ENCODE peak calls at places on chromosome 5, in five cellular contexts. K is K562, I is colonic mucosa, Y is cardiac muscle cell, C is tibial artery. R is an unnamed sample.

GRCh38 chr5:6434737-6435136 is 13.9 kb upstream of the UBE2QL1 start:
- DNase-seq in K (no peak), I (no peak), Y (no peak), C (no peak), R (no peak)

GRCh38 chr5:156850206-156850751 is at the start of gene PPP1R2B:
- DNase-seq in K (no peak), I (no peak), Y (no peak), C (no peak), R (no peak)

GRCh38 chr5:58317009-58317408 is 142.9 kb downstream of the PLK2 start:
- DNase-seq in K (no peak), I (no peak), Y (peak; percentile 18), C (no peak), R (no peak)

GRCh38 chr5:41587668-41588067 is 77.3 kb upstream of the PLCXD3 start:
- DNase-seq in K (no peak), I (no peak), Y (no peak), C (no peak), R (no peak)

GRCh38 chr5:159005062-159005461 is 94.7 kb downstream of the EBF1 start:
- DNase-seq in K (no peak), I (no peak), Y (no peak), C (no peak), R (peak; percentile 69)

GRCh38 chr5:112614986-112615385 is 122.7 kb upstream of the APC start:
- DNase-seq in K (no peak), I (no peak), Y (no peak), C (no peak), R (no peak)

GRCh38 chr5:158700231-158700996 is 399.3 kb downstream of the EBF1 start:
- DNase-seq in K (no peak), I (no peak), Y (peak; percentile 49), C (no peak), R (peak; percentile 58)

GRCh38 chr5:126138475-126139005 is 284.7 kb upstream of the GRAMD2B start:
- DNase-seq in K (no peak), I (no peak), Y (peak; percentile 45), C (no peak), R (no peak)

GRCh38 chr5:171484460-171484899 is 65.0 kb downstream of the FGF18 start:
- DNase-seq in K (peak; percentile 87), I (peak; percentile 38), Y (peak; percentile 42), C (no peak), R (peak; percentile 61)

GRCh38 chr5:94941113-94941765 is 322.8 kb downstream of the SLF1 start:
- DNase-seq in K (no peak), I (no peak), Y (no peak), C (no peak), R (no peak)

GRCh38 chr5:58235279-58235678 is 224.6 kb downstream of the PLK2 start:
- DNase-seq in K (no peak), I (no peak), Y (peak; percentile 82), C (no peak), R (no peak)

GRCh38 chr5:126104341-126104740 is 318.9 kb upstream of the GRAMD2B start:
- DNase-seq in K (no peak), I (no peak), Y (no peak), C (no peak), R (no peak)

GRCh38 chr5:96590796-96591195 is 71.4 kb upstream of the CAST start:
- DNase-seq in K (no peak), I (no peak), Y (peak; percentile 21), C (no peak), R (no peak)

GRCh38 chr5:138792181-138792808 is 39.1 kb downstream of the CTNNA1 start:
- DNase-seq in K (no peak), I (no peak), Y (no peak), C (no peak), R (no peak)

GRCh38 chr5:75351058-75351926 is 14.3 kb downstream of the HMGCR start:
- DNase-seq in K (no peak), I (no peak), Y (no peak), C (no peak), R (no peak)

GRCh38 chr5:170232786-170233185 is at the start of gene C5orf58:
- DNase-seq in K (peak; percentile 39), I (no peak), Y (no peak), C (no peak), R (no peak)

GRCh38 chr5:102823441-102823874 is 68.4 kb downstream of the PAM start:
- DNase-seq in K (no peak), I (no peak), Y (peak; percentile 47), C (no peak), R (no peak)

GRCh38 chr5:64766105-64766504 is 2.4 kb downstream of the SREK1IP1 start:
- DNase-seq in K (peak; percentile 12), I (no peak), Y (no peak), C (no peak), R (no peak)

GRCh38 chr5:74310386-74310785 is 330.1 kb downstream of the ENC1 start:
- DNase-seq in K (no peak), I (no peak), Y (no peak), C (no peak), R (no peak)

GRCh38 chr5:120848883-120849282 is 384.8 kb downstream of the PRR16 start:
- DNase-seq in K (no peak), I (no peak), Y (no peak), C (no peak), R (no peak)

GRCh38 chr5:51843893-51844292 is 460.6 kb downstream of the ISL1 start:
- DNase-seq in K (no peak), I (no peak), Y (no peak), C (no peak), R (no peak)

GRCh38 chr5:72353046-72353445 is 32.9 kb downstream of the PTCD2 start:
- DNase-seq in K (no peak), I (no peak), Y (peak; percentile 47), C (no peak), R (no peak)

DNA sequence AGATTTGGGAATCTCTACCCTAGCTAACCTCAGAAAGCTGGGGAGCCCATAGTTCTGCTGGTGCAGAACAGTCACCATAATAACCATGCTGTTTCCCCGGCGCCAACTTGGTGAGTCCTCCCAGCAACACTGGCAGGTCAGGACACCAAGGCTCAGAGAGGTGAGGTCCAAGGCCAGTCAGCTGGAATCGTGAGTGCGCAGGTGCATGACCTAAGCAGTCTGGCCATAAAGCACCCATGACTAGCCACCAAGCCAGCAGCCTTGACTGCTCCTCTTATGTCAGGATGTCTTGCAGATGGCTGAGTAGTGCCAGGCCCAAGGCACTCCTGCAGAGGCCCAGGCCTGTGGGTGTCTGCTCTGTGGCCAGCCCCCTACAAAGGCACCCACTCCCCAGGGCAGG is 2.6 kb downstream of the RNF44 start:
- DNase-seq in K (no peak), I (peak; percentile 56), Y (no peak), C (no peak), R (peak; percentile 40)
- H3K4me3 ChIP-seq in K (no peak overlapping the region), I (peak overlapping the region; percentile 81), Y (no peak overlapping the region), C (no peak overlapping the region), R (peak overlapping the region; percentile 93)

GRCh38 chr5:134000696-134001453 is 3.9 kb downstream of the VDAC1 start:
- DNase-seq in K (no peak), I (no peak), Y (no peak), C (no peak), R (no peak)
- H3K36me3 ChIP-seq in K (peaks cover 47% of the 10 kb centered on the region), I (no peaks in the 10 kb centered on the region), Y (no peaks in the 10 kb centered on the region), C (no peaks in the 10 kb centered on the region), R (peaks cover 15% of the 10 kb centered on the region)

DNA sequence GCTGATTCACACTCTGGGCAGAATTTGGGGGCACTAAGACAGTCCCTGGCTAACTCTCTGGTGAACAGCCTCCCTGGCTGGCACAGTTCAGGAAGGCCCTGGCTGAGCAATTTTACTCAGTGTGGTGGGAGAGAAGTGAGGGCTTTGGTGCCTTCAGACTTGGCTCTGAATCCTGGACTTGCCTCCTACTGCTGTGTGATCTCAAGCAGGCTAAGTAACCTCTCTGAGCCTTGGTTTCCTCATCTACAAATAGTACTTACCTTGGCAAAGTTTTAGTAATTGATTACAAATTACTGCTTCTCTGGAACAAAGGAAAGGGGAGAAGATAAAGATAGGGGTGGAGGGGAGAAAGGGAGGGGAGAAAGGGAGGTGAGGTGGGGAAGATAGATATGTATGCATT is 153.8 kb downstream of the DROSHA start:
- DNase-seq in K (no peak), I (no peak), Y (no peak), C (no peak), R (no peak)
- H3K4me1 ChIP-seq in K (peaks cover 7% of the 10 kb centered on the region), I (no peaks in the 10 kb centered on the region), Y (no peaks in the 10 kb centered on the region), C (no peaks in the 10 kb centered on the region), R (no peaks in the 10 kb centered on the region)

GRCh38 chr5:10595678-10596309 is 31.9 kb downstream of the ANKRD33B start:
- DNase-seq in K (no peak), I (peak; percentile 33), Y (peak; percentile 86), C (peak; percentile 71), R (no peak)
- H3K4me3 ChIP-seq in K (peak overlapping the region; percentile 1), I (no peak overlapping the region), Y (no peak overlapping the region), C (no peak overlapping the region), R (no peak overlapping the region)

GRCh38 chr5:150153957-150154617 is 1.6 kb downstream of the PDGFRB start:
- DNase-seq in K (no peak), I (no peak), Y (peak; percentile 77), C (no peak), R (peak; percentile 85)

GRCh38 chr5:150155258-150156032 is at the start of gene PDGFRB:
- DNase-seq in K (peak; percentile 60), I (peak; percentile 74), Y (peak; percentile 97), C (peak; percentile 99), R (no peak)

GRCh38 chr5:150154618-150155134 is 969 bp downstream of the PDGFRB start:
- DNase-seq in K (no peak), I (no peak), Y (peak; percentile 41), C (no peak), R (peak; percentile 79)

GRCh38 chr5:150153483-150153882 is 2.2 kb downstream of the PDGFRB start:
- DNase-seq in K (no peak), I (no peak), Y (no peak), C (no peak), R (no peak)

GRCh38 chr5:150152636-150153462 is 2.8 kb downstream of the PDGFRB start:
- DNase-seq in K (no peak), I (no peak), Y (peak; percentile 54), C (no peak), R (no peak)
- H3K36me3 ChIP-seq in K (no peaks in the 10 kb centered on the region), I (no peaks in the 10 kb centered on the region), Y (no peaks in the 10 kb centered on the region), C (peaks cover 29% of the 10 kb centered on the region), R (no peaks in the 10 kb centered on the region)

DNA sequence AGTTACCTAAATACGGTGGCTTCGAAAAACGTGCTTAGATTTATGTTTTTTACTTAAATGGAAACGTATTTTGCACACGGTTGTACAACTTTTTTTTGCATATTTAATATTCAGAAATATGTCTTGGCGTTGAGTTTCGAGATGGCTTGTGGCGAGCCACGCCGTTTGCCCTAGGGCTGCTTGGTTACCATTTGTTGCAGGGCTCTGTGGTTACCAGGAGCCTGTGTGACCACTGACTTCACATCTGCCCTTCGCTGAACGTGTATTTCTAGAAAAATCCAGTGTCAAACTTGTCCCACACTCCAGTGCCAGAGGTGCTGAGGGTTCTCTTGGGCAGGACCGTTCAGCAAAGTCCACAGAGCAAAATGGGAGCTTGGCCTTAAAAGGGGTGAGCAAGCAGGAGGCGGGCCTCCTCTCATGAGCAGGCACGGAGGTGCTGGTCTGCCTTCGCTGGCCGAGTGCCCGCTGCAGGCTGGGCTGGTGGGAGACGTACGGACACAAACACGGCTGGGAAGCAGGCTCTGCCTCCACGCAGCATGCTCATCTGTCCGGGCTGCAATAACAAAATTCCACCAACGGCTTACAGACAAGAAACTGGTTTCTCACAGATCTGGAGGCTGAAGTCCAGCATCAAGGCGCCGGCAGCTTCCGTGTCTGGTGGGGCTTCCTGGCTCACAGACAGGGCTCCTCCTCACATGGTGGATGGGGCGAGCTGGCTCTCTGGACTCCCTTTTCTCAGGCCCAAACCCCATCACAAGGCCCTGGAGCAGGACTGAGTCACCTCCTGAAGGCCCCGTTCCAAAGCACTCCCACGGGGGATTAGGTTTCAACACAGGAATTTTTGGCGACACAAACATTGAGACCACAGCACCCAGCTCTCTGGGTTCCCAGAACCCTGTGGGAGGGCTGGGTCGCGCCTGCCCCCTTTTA is 5.4 kb downstream of the MRPL36 start:
- DNase-seq in K (no peak), I (no peak), Y (peak; percentile 81), C (no peak), R (no peak)
- H3K4me1 ChIP-seq in K (peaks cover 5% of the 10 kb centered on the region), I (peaks cover 4% of the 10 kb centered on the region), Y (peaks cover 12% of the 10 kb centered on the region), C (no peaks in the 10 kb centered on the region), R (peaks cover 69% of the 10 kb centered on the region)

R was measured in Karpas-422.